ENCODE peak calls at places on chromosomes 16 and 17, in ten cellular contexts. Q, N, V, H, B, K, P, X, Z and M are unnamed samples.

GRCh38 chr16:8355714-8356113 is 234.6 kb downstream of the TMEM114 start:
- DNase-seq in N (no peak), B (no peak), P (no peak), H (peak), Z (no peak), K (no peak), Q (no peak), X (no peak), V (no peak), M (no peak)

GRCh38 chr16:27841061-27841801 is 222.3 kb downstream of the GSG1L start:
- DNase-seq in X (no peak), B (no peak), N (no peak), K (no peak), Z (no peak), P (no peak), V (no peak), H (no peak), Q (no peak), M (no peak)

GRCh38 chr16:84851192-84852127 is 31.7 kb downstream of the CRISPLD2 start:
- DNase-seq in Q (peak), V (no peak), B (peak), K (no peak), H (no peak), P (no peak), N (no peak), X (peak), Z (no peak), M (peak)

GRCh38 chr17:40284085-40284713 is 3.5 kb upstream of the CDC6 start:
- DNase-seq in K (peak), B (peak), P (no peak), Z (peak), V (no peak), X (no peak), Q (peak), N (peak), H (peak), M (peak)

GRCh38 chr17:65155622-65156021 is 18.5 kb downstream of the RGS9 start:
- DNase-seq in B (no peak), N (no peak), Q (no peak), V (no peak), P (no peak), Z (no peak), K (no peak), X (no peak), H (no peak), M (no peak)

GRCh38 chr16:51155199-51155607 is 4.1 kb upstream of the SALL1 start:
- DNase-seq in B (no peak), H (peak), N (no peak), Q (no peak), P (no peak), V (no peak), K (no peak), Z (no peak), X (no peak), M (peak)

GRCh38 chr16:67181346-67181745 is 2.4 kb downstream of the MATCAP1 start:
- DNase-seq in H (no peak), K (peak), N (no peak), Q (peak), V (no peak), Z (no peak), X (peak), B (no peak), P (no peak), M (peak)

GRCh38 chr17:28746611-28747045 is 2.8 kb downstream of the TRAF4 start:
- DNase-seq in B (no peak), V (no peak), Q (peak), H (no peak), K (no peak), N (no peak), X (peak), Z (no peak), P (peak), M (no peak)

GRCh38 chr17:35129154-35129972 is 7.9 kb downstream of the FNDC8 start:
- DNase-seq in H (no peak), Q (peak), X (no peak), B (no peak), Z (no peak), P (no peak), K (no peak), V (no peak), N (no peak), M (peak)

GRCh38 chr17:43027091-43028032 is 2.3 kb downstream of the RND2 start:
- DNase-seq in Q (no peak), N (no peak), V (no peak), B (no peak), K (no peak), Z (no peak), P (no peak), H (no peak), X (no peak), M (no peak)

GRCh38 chr17:7329360-7330098 is 394 bp upstream of the NEURL4 start:
- DNase-seq in V (peak), P (peak), X (peak), B (peak), N (peak), Q (peak), H (peak), K (peak), Z (peak), M (peak)

GRCh38 chr16:87235810-87236515 is 81.2 kb downstream of the C16orf95 start:
- DNase-seq in V (no peak), H (no peak), B (no peak), Z (no peak), Q (no peak), X (no peak), N (no peak), P (no peak), K (no peak), M (no peak)

GRCh38 chr16:84379008-84379730 is 10.8 kb downstream of the ATP2C2 start:
- DNase-seq in V (no peak), K (no peak), P (no peak), X (no peak), Z (no peak), B (no peak), Q (no peak), N (no peak), H (peak), M (no peak)

GRCh38 chr17:72970794-72971512 is 121.5 kb downstream of the SLC39A11 start:
- DNase-seq in X (no peak), H (peak), Q (no peak), Z (no peak), P (no peak), K (no peak), N (no peak), V (no peak), B (no peak), M (no peak)

GRCh38 chr17:6627019-6627418 is 13.5 kb downstream of the KIAA0753 start:
- DNase-seq in K (no peak), P (no peak), B (no peak), N (no peak), Z (no peak), X (no peak), H (no peak), Q (no peak), V (no peak), M (peak)